ENCODE peak calls at places on chromosomes 3 and 15, in eight cellular contexts. One of them, this sample, is unnamed.

GRCh38 chr3:116579843-116580242 is 129.7 kb upstream of the TUSC7 start:
- DNase-seq in SW480: no peak
- DNase-seq in mammary epithelial cell: no peak
- DNase-seq in CD4-positive, alpha-beta memory T cell: no peak
- DNase-seq in NCI-H1417: no peak
- DNase-seq in T47D: no peak
- DNase-seq in A172: no peak
- DNase-seq in brain microvascular endothelial cell: peak; percentile 2
- DNase-seq in this sample: peak; percentile 3

GRCh38 chr3:114624047-114624445 is 330.2 kb downstream of the TIGIT start:
- DNase-seq in SW480: no peak
- DNase-seq in mammary epithelial cell: no peak
- DNase-seq in CD4-positive, alpha-beta memory T cell: no peak
- DNase-seq in NCI-H1417: no peak
- DNase-seq in T47D: no peak
- DNase-seq in A172: peak; percentile 50
- DNase-seq in brain microvascular endothelial cell: peak; percentile 39
- DNase-seq in this sample: peak; percentile 22

GRCh38 chr3:72829701-72830100 is 18.5 kb downstream of the SHQ1 start:
- DNase-seq in SW480: no peak
- DNase-seq in mammary epithelial cell: no peak
- DNase-seq in CD4-positive, alpha-beta memory T cell: no peak
- DNase-seq in NCI-H1417: no peak
- DNase-seq in T47D: no peak
- DNase-seq in A172: no peak
- DNase-seq in brain microvascular endothelial cell: no peak
- DNase-seq in this sample: no peak

GRCh38 chr3:170056710-170057454 is 19.1 kb downstream of the GPR160 start:
- DNase-seq in SW480: no peak
- DNase-seq in mammary epithelial cell: no peak
- DNase-seq in CD4-positive, alpha-beta memory T cell: no peak
- DNase-seq in NCI-H1417: no peak
- DNase-seq in T47D: no peak
- DNase-seq in A172: no peak
- DNase-seq in brain microvascular endothelial cell: no peak
- DNase-seq in this sample: no peak

GRCh38 chr3:30510596-30510995 is 95.8 kb upstream of the TGFBR2 start:
- DNase-seq in SW480: no peak
- DNase-seq in mammary epithelial cell: peak; percentile 35
- DNase-seq in CD4-positive, alpha-beta memory T cell: no peak
- DNase-seq in NCI-H1417: no peak
- DNase-seq in T47D: no peak
- DNase-seq in A172: no peak
- DNase-seq in brain microvascular endothelial cell: peak; percentile 71
- DNase-seq in this sample: no peak

GRCh38 chr3:177802151-177802900 is 605.0 kb upstream of the TBL1XR1 start:
- DNase-seq in SW480: no peak
- DNase-seq in mammary epithelial cell: peak; percentile 31
- DNase-seq in CD4-positive, alpha-beta memory T cell: no peak
- DNase-seq in NCI-H1417: no peak
- DNase-seq in T47D: no peak
- DNase-seq in A172: peak; percentile 11
- DNase-seq in brain microvascular endothelial cell: no peak
- DNase-seq in this sample: peak; percentile 18

GRCh38 chr3:133824961-133825485 is 19.4 kb downstream of the SRPRB start:
- DNase-seq in SW480: no peak
- DNase-seq in mammary epithelial cell: no peak
- DNase-seq in CD4-positive, alpha-beta memory T cell: no peak
- DNase-seq in NCI-H1417: no peak
- DNase-seq in T47D: no peak
- DNase-seq in A172: no peak
- DNase-seq in brain microvascular endothelial cell: no peak
- DNase-seq in this sample: no peak

GRCh38 chr3:95923496-95924210 is 890.7 kb upstream of the EPHA6 start:
- DNase-seq in SW480: no peak
- DNase-seq in mammary epithelial cell: peak; percentile 2
- DNase-seq in CD4-positive, alpha-beta memory T cell: no peak
- DNase-seq in NCI-H1417: no peak
- DNase-seq in T47D: no peak
- DNase-seq in A172: peak; percentile 82
- DNase-seq in brain microvascular endothelial cell: peak; percentile 83
- DNase-seq in this sample: peak; percentile 59

GRCh38 chr15:50067254-50067653 is 51.8 kb downstream of the ATP8B4 start:
- DNase-seq in SW480: no peak
- DNase-seq in mammary epithelial cell: no peak
- DNase-seq in CD4-positive, alpha-beta memory T cell: no peak
- DNase-seq in NCI-H1417: no peak
- DNase-seq in T47D: no peak
- DNase-seq in A172: no peak
- DNase-seq in brain microvascular endothelial cell: no peak
- DNase-seq in this sample: no peak

GRCh38 chr15:44545934-44546802 is 9.2 kb downstream of the EIF3J start:
- DNase-seq in SW480: no peak
- DNase-seq in mammary epithelial cell: peak; percentile 37
- DNase-seq in CD4-positive, alpha-beta memory T cell: peak; percentile 29
- DNase-seq in NCI-H1417: no peak
- DNase-seq in T47D: no peak
- DNase-seq in A172: peak; percentile 23
- DNase-seq in brain microvascular endothelial cell: peak; percentile 29
- DNase-seq in this sample: peak; percentile 22

GRCh38 chr3:116474356-116475200 is 29.3 kb upstream of the LSAMP start:
- DNase-seq in SW480: no peak
- DNase-seq in mammary epithelial cell: no peak
- DNase-seq in CD4-positive, alpha-beta memory T cell: no peak
- DNase-seq in NCI-H1417: peak; percentile 89
- DNase-seq in T47D: no peak
- DNase-seq in A172: no peak
- DNase-seq in brain microvascular endothelial cell: no peak
- DNase-seq in this sample: no peak

GRCh38 chr15:76177491-76178040 is 117.8 kb downstream of the TMEM266 start:
- DNase-seq in SW480: peak; percentile 73
- DNase-seq in mammary epithelial cell: peak; percentile 83
- DNase-seq in CD4-positive, alpha-beta memory T cell: no peak
- DNase-seq in NCI-H1417: no peak
- DNase-seq in T47D: no peak
- DNase-seq in A172: peak; percentile 72
- DNase-seq in brain microvascular endothelial cell: peak; percentile 22
- DNase-seq in this sample: peak; percentile 82

GRCh38 chr3:5264093-5264610 is 76.6 kb downstream of the EDEM1 start:
- DNase-seq in SW480: no peak
- DNase-seq in mammary epithelial cell: no peak
- DNase-seq in CD4-positive, alpha-beta memory T cell: no peak
- DNase-seq in NCI-H1417: no peak
- DNase-seq in T47D: no peak
- DNase-seq in A172: no peak
- DNase-seq in brain microvascular endothelial cell: no peak
- DNase-seq in this sample: peak; percentile 15

GRCh38 chr15:70742928-70743327 is 20.4 kb downstream of the UACA start:
- DNase-seq in SW480: no peak
- DNase-seq in mammary epithelial cell: no peak
- DNase-seq in CD4-positive, alpha-beta memory T cell: no peak
- DNase-seq in NCI-H1417: no peak
- DNase-seq in T47D: no peak
- DNase-seq in A172: no peak
- DNase-seq in brain microvascular endothelial cell: no peak
- DNase-seq in this sample: no peak

GRCh38 chr3:46812237-46812791 is 50.9 kb downstream of the MYL3 start:
- DNase-seq in SW480: peak; percentile 39
- DNase-seq in mammary epithelial cell: peak; percentile 47
- DNase-seq in CD4-positive, alpha-beta memory T cell: peak; percentile 54
- DNase-seq in NCI-H1417: no peak
- DNase-seq in T47D: no peak
- DNase-seq in A172: no peak
- DNase-seq in brain microvascular endothelial cell: peak; percentile 50
- DNase-seq in this sample: peak; percentile 71

GRCh38 chr3:27428446-27428845 is 55.7 kb downstream of the SLC4A7 start:
- DNase-seq in SW480: no peak
- DNase-seq in mammary epithelial cell: peak; percentile 2
- DNase-seq in CD4-positive, alpha-beta memory T cell: no peak
- DNase-seq in NCI-H1417: no peak
- DNase-seq in T47D: no peak
- DNase-seq in A172: no peak
- DNase-seq in brain microvascular endothelial cell: no peak
- DNase-seq in this sample: no peak

GRCh38 chr3:57131210-57131588 is 34.0 kb downstream of the IL17RD start:
- DNase-seq in SW480: no peak
- DNase-seq in mammary epithelial cell: no peak
- DNase-seq in CD4-positive, alpha-beta memory T cell: no peak
- DNase-seq in NCI-H1417: no peak
- DNase-seq in T47D: no peak
- DNase-seq in A172: no peak
- DNase-seq in brain microvascular endothelial cell: no peak
- DNase-seq in this sample: no peak

GRCh38 chr15:29040367-29040745 is 154.6 kb downstream of the APBA2 start:
- DNase-seq in SW480: no peak
- DNase-seq in mammary epithelial cell: no peak
- DNase-seq in CD4-positive, alpha-beta memory T cell: no peak
- DNase-seq in NCI-H1417: no peak
- DNase-seq in T47D: no peak
- DNase-seq in A172: no peak
- DNase-seq in brain microvascular endothelial cell: peak; percentile 33
- DNase-seq in this sample: no peak

GRCh38 chr3:72180405-72180804 is 395.5 kb upstream of the PROK2 start:
- DNase-seq in SW480: no peak
- DNase-seq in mammary epithelial cell: no peak
- DNase-seq in CD4-positive, alpha-beta memory T cell: no peak
- DNase-seq in NCI-H1417: no peak
- DNase-seq in T47D: no peak
- DNase-seq in A172: no peak
- DNase-seq in brain microvascular endothelial cell: no peak
- DNase-seq in this sample: no peak

GRCh38 chr3:9074079-9074478 is 110.8 kb upstream of the RAD18 start:
- DNase-seq in SW480: no peak
- DNase-seq in mammary epithelial cell: no peak
- DNase-seq in CD4-positive, alpha-beta memory T cell: no peak
- DNase-seq in NCI-H1417: no peak
- DNase-seq in T47D: no peak
- DNase-seq in A172: no peak
- DNase-seq in brain microvascular endothelial cell: peak; percentile 16
- DNase-seq in this sample: peak; percentile 29

GRCh38 chr3:107240183-107241091 is 136.8 kb upstream of the CCDC54 start:
- DNase-seq in SW480: peak; percentile 62
- DNase-seq in mammary epithelial cell: peak; percentile 76
- DNase-seq in CD4-positive, alpha-beta memory T cell: peak; percentile 76
- DNase-seq in NCI-H1417: peak; percentile 71
- DNase-seq in T47D: peak; percentile 58
- DNase-seq in A172: peak; percentile 57
- DNase-seq in brain microvascular endothelial cell: peak; percentile 56
- DNase-seq in this sample: peak; percentile 95

GRCh38 chr3:84958495-84959469 is at the start of gene CADM2:
- DNase-seq in SW480: peak; percentile 79
- DNase-seq in mammary epithelial cell: peak; percentile 75
- DNase-seq in CD4-positive, alpha-beta memory T cell: peak; percentile 50
- DNase-seq in NCI-H1417: peak; percentile 88
- DNase-seq in T47D: peak; percentile 97
- DNase-seq in A172: peak; percentile 44
- DNase-seq in brain microvascular endothelial cell: peak; percentile 84
- DNase-seq in this sample: peak; percentile 93